ENCODE peak calls at places on chromosomes 11 and 22, in eight cellular contexts. Q is left lobe of liver; K is lower leg skin; N is RCC 7860; X is substantia nigra; J is stimulated activated CD4-positive, alpha-beta T cell treated with anti-CD3 and anti-CD28 coated beads, Interleukin-2, amount 100 ng/mL, for 24 hours; H is NCI-H446 treated with DMSO at 0.1 percent for 48 hours; V is ELF-1. R is an unnamed sample.
A peak's percentile ranks its signal among the peaks of the same experiment; 100 is the strongest.

GRCh38 chr11:110432713-110433392 is 3.1 kb downstream of the FDX1 start:
- DNase-seq in X (no peak), J (no peak), V (peak; percentile 2), H (peak; percentile 29), Q (no peak), N (no peak), K (no peak), R (no peak)

GRCh38 chr11:117414724-117415123 is 87.1 kb downstream of the CEP164 start:
- DNase-seq in Q (no peak), X (no peak), V (no peak), N (no peak), J (no peak), K (peak; percentile 80), H (no peak), R (no peak)

GRCh38 chr11:110891411-110891810 is 179.2 kb upstream of the ARHGAP20 start:
- DNase-seq in N (no peak), X (no peak), K (no peak), J (no peak), H (no peak), V (no peak), Q (no peak), R (no peak)

GRCh38 chr11:27710536-27710935 is 10.3 kb upstream of the BDNF start:
- DNase-seq in V (no peak), X (no peak), N (no peak), H (no peak), J (no peak), Q (no peak), K (no peak), R (no peak)

GRCh38 chr11:72005347-72006260 is 6.9 kb downstream of the IL18BP start:
- DNase-seq in J (no peak), V (no peak), K (no peak), Q (no peak), H (no peak), N (no peak), X (no peak), R (no peak)

GRCh38 chr11:37946155-37946766 is 1348.2 kb upstream of the RAG2 start:
- DNase-seq in H (peak; percentile 2), V (peak; percentile 74), X (no peak), J (no peak), Q (no peak), K (no peak), N (peak; percentile 20), R (peak; percentile 47)

GRCh38 chr22:48881326-48881980 is 946.2 kb downstream of the BRD1 start:
- DNase-seq in H (no peak), N (no peak), V (no peak), K (no peak), Q (no peak), J (no peak), X (no peak), R (no peak)

GRCh38 chr11:9015677-9016076 is 11.9 kb upstream of the NRIP3 start:
- DNase-seq in H (peak; percentile 66), J (peak; percentile 58), N (peak; percentile 51), X (peak; percentile 41), Q (peak; percentile 64), V (peak; percentile 81), K (no peak), R (peak; percentile 72)

GRCh38 chr11:85752890-85753581 is 57.9 kb downstream of the SYTL2 start:
- DNase-seq in X (no peak), Q (no peak), K (no peak), N (no peak), H (no peak), J (peak; percentile 85), V (no peak), R (no peak)

GRCh38 chr11:70119502-70119901 is 41.4 kb downstream of the ANO1 start:
- DNase-seq in X (no peak), N (no peak), J (no peak), Q (no peak), K (no peak), H (no peak), V (no peak), R (no peak)

GRCh38 chr11:100080401-100080800 is 606.7 kb upstream of the ARHGAP42 start:
- DNase-seq in J (no peak), H (no peak), N (no peak), K (no peak), V (no peak), X (no peak), Q (no peak), R (no peak)

GRCh38 chr11:57491371-57492061 is 24.0 kb downstream of the SLC43A1 start:
- DNase-seq in V (peak; percentile 73), J (peak; percentile 57), H (no peak), X (no peak), K (no peak), Q (no peak), N (no peak), R (peak; percentile 40)

GRCh38 chr11:8989411-8989810 is 14.4 kb downstream of the NRIP3 start:
- DNase-seq in K (no peak), J (no peak), N (no peak), H (no peak), X (no peak), Q (no peak), V (no peak), R (peak; percentile 17)

GRCh38 chr11:119615003-119615878 is 113.8 kb downstream of the NECTIN1 start:
- DNase-seq in J (no peak), H (no peak), K (no peak), X (peak; percentile 30), Q (no peak), V (no peak), N (peak; percentile 97), R (peak; percentile 83)

GRCh38 chr11:121487191-121487590 is 34.4 kb upstream of the SORL1-AS1 start:
- DNase-seq in X (no peak), N (no peak), Q (no peak), K (no peak), H (no peak), V (no peak), J (no peak), R (no peak)

GRCh38 chr11:28098257-28098656 is 9.7 kb downstream of the KIF18A start:
- DNase-seq in H (no peak), J (no peak), V (no peak), Q (no peak), N (no peak), X (no peak), K (no peak), R (no peak)

GRCh38 chr22:31613286-31613903 is 48.6 kb downstream of the PISD start:
- DNase-seq in V (no peak), X (no peak), J (no peak), N (no peak), K (no peak), Q (no peak), H (no peak), R (no peak)

GRCh38 chr11:119168471-119169271 is at the start of gene NLRX1:
- DNase-seq in N (peak; percentile 72), K (peak; percentile 96), J (peak; percentile 88), V (peak; percentile 87), Q (peak; percentile 87), H (peak; percentile 24), X (peak; percentile 56), R (peak; percentile 86)

R was measured in ACHN.